ENCODE peak calls at places on chromosomes 4 and X, in seven cellular contexts. W is heart right ventricle; Q is esophagus squamous epithelium; G is CD4-positive, alpha-beta T cell; C is colonic mucosa; Z is lung; N is RWPE2. F is an unnamed sample.

GRCh38 chr4:44632089-44632488 is 19.3 kb downstream of the YIPF7 start:
- DNase-seq in W (no peak), Q (no peak), G (no peak), C (no peak), Z (no peak), N (no peak), F (no peak)

GRCh38 chrX:101377542-101377941 is 8.4 kb downstream of the BTK start:
- DNase-seq in W (no peak), Q (no peak), G (no peak), C (no peak), Z (no peak), N (no peak), F (no peak)

GRCh38 chrX:13938766-13939530 is 90.7 kb downstream of the GEMIN8 start:
- DNase-seq in W (no peak), Q (no peak), G (no peak), C (no peak), Z (no peak), N (no peak), F (no peak)

GRCh38 chr4:181728567-181728966 is 514.6 kb upstream of the TENM3 start:
- DNase-seq in W (no peak), Q (no peak), G (no peak), C (no peak), Z (no peak), N (no peak), F (no peak)

GRCh38 chr4:54879576-54879975 is 221.8 kb downstream of the KIT start:
- DNase-seq in W (no peak), Q (no peak), G (no peak), C (no peak), Z (no peak), N (no peak), F (no peak)

GRCh38 chr4:80431203-80431602 is 95.7 kb downstream of the CFAP299 start:
- DNase-seq in W (no peak), Q (no peak), G (no peak), C (no peak), Z (no peak), N (no peak), F (no peak)

GRCh38 chr4:74056114-74056857 is 17.8 kb upstream of the CXCL3 start:
- DNase-seq in W (no peak), Q (no peak), G (no peak), C (no peak), Z (no peak), N (no peak), F (no peak)

GRCh38 chr4:121034010-121034409 is 38.3 kb downstream of the NDNF start:
- DNase-seq in W (no peak), Q (no peak), G (no peak), C (peak; percentile 29), Z (no peak), N (no peak), F (peak; percentile 47)

GRCh38 chr4:3446631-3447320 is 5.0 kb downstream of the HGFAC start:
- DNase-seq in W (no peak), Q (no peak), G (no peak), C (no peak), Z (no peak), N (no peak), F (no peak)

GRCh38 chrX:20060961-20061868 is 55.5 kb downstream of the MAP7D2 start:
- DNase-seq in W (no peak), Q (no peak), G (no peak), C (no peak), Z (no peak), N (no peak), F (no peak)

GRCh38 chrX:95956780-95957179 is 727.9 kb upstream of the DIAPH2 start:
- DNase-seq in W (no peak), Q (no peak), G (no peak), C (no peak), Z (no peak), N (no peak), F (no peak)

GRCh38 chr4:2535386-2536192 is 858 bp upstream of the FAM193A start:
- DNase-seq in W (peak; percentile 26), Q (no peak), G (peak; percentile 31), C (peak; percentile 45), Z (peak; percentile 64), N (no peak), F (peak; percentile 35)

GRCh38 chrX:11792461-11793421 is 34.7 kb downstream of the MSL3 start:
- DNase-seq in W (peak; percentile 3), Q (no peak), G (peak; percentile 11), C (no peak), Z (no peak), N (no peak), F (no peak)

GRCh38 chrX:149937881-149938426 is 337 bp downstream of the EOLA2 start:
- DNase-seq in W (peak; percentile 11), Q (no peak), G (no peak), C (peak; percentile 22), Z (no peak), N (no peak), F (peak; percentile 23)

GRCh38 chr4:82493721-82494425 is 63.5 kb downstream of the ENOPH1 start:
- DNase-seq in W (no peak), Q (no peak), G (no peak), C (no peak), Z (no peak), N (no peak), F (no peak)

GRCh38 chr4:110618091-110619000 is 4.5 kb downstream of the PITX2 start:
- DNase-seq in W (no peak), Q (no peak), G (no peak), C (no peak), Z (no peak), N (peak; percentile 52), F (no peak)
- H3K27ac ChIP-seq in W (no peak overlapping the region), Q (peak overlapping the region; percentile 42), G (no peak overlapping the region), C (no peak overlapping the region), Z (no peak overlapping the region), N (no peak overlapping the region), F (no peak overlapping the region)

GRCh38 chrX:66504481-66504880 is 134.4 kb downstream of the EDA2R start:
- DNase-seq in W (no peak), Q (no peak), G (no peak), C (no peak), Z (no peak), N (no peak), F (no peak)
- H3K9me3 ChIP-seq in W (no peaks in the 10 kb centered on the region), Q (no peaks in the 10 kb centered on the region), G (no peaks in the 10 kb centered on the region), C (no peaks in the 10 kb centered on the region), Z (no peaks in the 10 kb centered on the region), N (no peaks in the 10 kb centered on the region), F (no peaks in the 10 kb centered on the region)

GRCh38 chrX:152733261-152733975 is at the start of the genes CSAG1 and MAGEA12:
- DNase-seq in W (no peak), Q (no peak), G (no peak), C (no peak), Z (no peak), N (no peak), F (no peak)
- TF ChIP-seq CTCF in W (no peak), Q (no peak), G (no peak), C (no peak), Z (no peak), N (no peak), F (no peak)

DNA sequence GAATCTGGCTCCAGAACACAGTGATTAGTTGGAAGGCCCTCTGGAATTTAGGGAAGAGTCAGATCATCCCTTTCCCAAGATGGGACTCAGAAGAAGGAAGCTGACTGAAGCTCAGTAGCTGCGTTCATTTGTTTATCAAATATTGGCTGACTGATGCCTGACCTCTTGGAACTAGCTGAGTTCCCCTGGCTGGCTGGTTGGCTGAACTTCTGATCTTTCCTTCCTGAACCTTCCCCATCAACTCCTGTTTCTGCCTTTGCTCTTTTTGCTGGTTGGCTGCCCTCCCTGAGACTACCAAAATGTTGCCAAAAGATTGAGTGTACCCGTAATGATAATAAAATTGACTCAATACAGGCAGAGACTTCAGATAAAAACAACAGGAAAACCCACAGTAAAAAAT is 866.5 kb upstream of the INTU start:
- DNase-seq in W (peak; percentile 38), Q (no peak), G (no peak), C (no peak), Z (no peak), N (no peak), F (no peak)
- H3K27ac ChIP-seq in W (no peak overlapping the region), Q (no peak overlapping the region), G (no peak overlapping the region), C (no peak overlapping the region), Z (no peak overlapping the region), N (no peak overlapping the region), F (no peak overlapping the region)

GRCh38 chr4:167176723-167177367 is 57.4 kb downstream of the SPOCK3 start:
- DNase-seq in W (no peak), Q (no peak), G (no peak), C (no peak), Z (no peak), N (no peak), F (no peak)
- H3K9me3 ChIP-seq in W (no peaks in the 10 kb centered on the region), Q (no peaks in the 10 kb centered on the region), G (no peaks in the 10 kb centered on the region), C (no peaks in the 10 kb centered on the region), Z (no peaks in the 10 kb centered on the region), N (no peaks in the 10 kb centered on the region), F (no peaks in the 10 kb centered on the region)

GRCh38 chr4:147137280-147137679 is 191.6 kb upstream of the TTC29 start:
- DNase-seq in W (no peak), Q (no peak), G (no peak), C (no peak), Z (no peak), N (no peak), F (no peak)
- TF ChIP-seq CTCF in W (no peak), Q (no peak), G (no peak), C (no peak), Z (no peak), N (no peak), F (no peak)

GRCh38 chr4:125125256-125125655 is 189.5 kb upstream of the FAT4 start:
- DNase-seq in W (no peak), Q (no peak), G (no peak), C (no peak), Z (no peak), N (no peak), F (no peak)
- H3K27ac ChIP-seq in W (no peak overlapping the region), Q (no peak overlapping the region), G (no peak overlapping the region), C (no peak overlapping the region), Z (no peak overlapping the region), N (no peak overlapping the region), F (no peak overlapping the region)

DNA sequence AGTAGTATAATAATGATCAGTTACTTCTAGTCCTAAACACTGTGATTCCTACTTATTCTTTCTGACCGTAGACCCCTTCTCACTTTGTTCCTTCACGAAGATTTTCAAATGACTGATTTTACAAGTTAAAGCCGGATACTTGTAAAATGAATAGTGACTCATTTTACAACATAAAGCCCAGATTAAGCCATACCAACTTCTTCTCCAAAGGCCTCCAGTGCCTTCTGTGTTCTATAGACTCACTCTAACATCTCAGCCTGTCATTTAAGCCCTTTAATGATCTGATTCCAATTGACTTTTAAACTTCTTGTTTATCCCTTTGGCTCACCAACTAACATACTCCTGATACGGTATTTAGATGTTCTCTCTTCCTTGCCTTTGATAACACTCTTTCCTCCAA is 480.0 kb upstream of the HS3ST1 start:
- DNase-seq in W (no peak), Q (no peak), G (no peak), C (no peak), Z (no peak), N (no peak), F (no peak)
- H3K9me3 ChIP-seq in W (no peaks in the 10 kb centered on the region), Q (no peaks in the 10 kb centered on the region), G (no peaks in the 10 kb centered on the region), C (no peaks in the 10 kb centered on the region), Z (no peaks in the 10 kb centered on the region), N (no peaks in the 10 kb centered on the region), F (no peaks in the 10 kb centered on the region)

GRCh38 chr4:32112891-32113290 is 1392.7 kb downstream of the PCDH7 start:
- DNase-seq in W (no peak), Q (no peak), G (no peak), C (no peak), Z (no peak), N (no peak), F (no peak)

GRCh38 chr4:32119907-32120306 is 1399.7 kb downstream of the PCDH7 start:
- DNase-seq in W (no peak), Q (no peak), G (no peak), C (no peak), Z (no peak), N (no peak), F (no peak)

GRCh38 chr4:32117696-32118095 is 1397.5 kb downstream of the PCDH7 start:
- DNase-seq in W (no peak), Q (no peak), G (no peak), C (no peak), Z (no peak), N (no peak), F (no peak)
- TF ChIP-seq CTCF in W (peak; percentile 28), Q (no peak), G (no peak), C (no peak), Z (no peak), N (peak; percentile 22), F (no peak)